ENCODE peak calls at places on chromosomes 5 and 9, in six cellular contexts. U, X, Z, H, I and G are unnamed samples.

GRCh38 chr9:134125413-134126095 is 10.3 kb upstream of the WDR5 start:
- DNase-seq in X (no peak), Z (no peak), I (no peak), H (no peak), U (no peak), G (no peak)

GRCh38 chr5:139855946-139856540 is 60.4 kb downstream of the PSD2 start:
- DNase-seq in X (no peak), I (no peak), U (no peak), H (no peak), Z (no peak), G (no peak)

GRCh38 chr5:171365351-171365750 is 22.3 kb upstream of the NPM1 start:
- DNase-seq in H (peak), U (peak), Z (no peak), I (peak), X (peak), G (peak)

GRCh38 chr5:72584466-72584865 is 77.3 kb upstream of the ZNF366 start:
- DNase-seq in Z (peak), I (no peak), X (no peak), U (no peak), H (no peak), G (peak)

GRCh38 chr5:12323637-12324229 is 419.5 kb upstream of the CTNND2 start:
- DNase-seq in X (no peak), U (no peak), I (no peak), Z (no peak), H (no peak), G (no peak)

GRCh38 chr9:32954642-32955041 is 46.8 kb downstream of the APTX start:
- DNase-seq in Z (no peak), U (peak), I (no peak), H (no peak), X (no peak), G (peak)

GRCh38 chr9:113995963-113996362 is 82.1 kb downstream of the AMBP start:
- DNase-seq in X (no peak), H (no peak), Z (no peak), U (no peak), I (no peak), G (no peak)

GRCh38 chr9:122382901-122383850 is 12.4 kb downstream of the PTGS1 start:
- DNase-seq in Z (no peak), I (no peak), X (no peak), H (no peak), U (no peak), G (peak)

GRCh38 chr5:72835633-72836032 is 19.2 kb downstream of the TNPO1 start:
- DNase-seq in U (no peak), Z (no peak), I (no peak), X (no peak), H (no peak), G (no peak)

GRCh38 chr5:20537911-20538310 is 549.9 kb upstream of the CDH18 start:
- DNase-seq in I (no peak), U (no peak), Z (no peak), X (no peak), H (no peak), G (no peak)

GRCh38 chr5:172881691-172882370 is 47.8 kb downstream of the ERGIC1 start:
- DNase-seq in X (peak), Z (peak), U (peak), H (peak), I (no peak), G (peak)

GRCh38 chr9:89463986-89464901 is 33.7 kb downstream of the SEMA4D start:
- DNase-seq in H (peak), I (no peak), X (no peak), U (no peak), Z (peak), G (no peak)

GRCh38 chr5:33690736-33691135 is 201.1 kb downstream of the ADAMTS12 start:
- DNase-seq in X (peak), U (peak), Z (no peak), H (no peak), I (no peak), G (peak)

GRCh38 chr5:39164529-39165402 is 54.6 kb downstream of the FYB1 start:
- DNase-seq in H (no peak), U (no peak), Z (no peak), X (peak), I (no peak), G (no peak)

GRCh38 chr5:174229640-174230350 is 184.3 kb downstream of the NSG2 start:
- DNase-seq in I (no peak), X (peak), H (peak), U (peak), Z (no peak), G (no peak)

GRCh38 chr9:134378901-134379338 is 52.7 kb downstream of the RXRA start:
- DNase-seq in H (no peak), I (no peak), Z (no peak), U (peak), X (peak), G (peak)

GRCh38 chr5:175883506-175883905 is 12.1 kb downstream of the CPLX2 start:
- DNase-seq in H (no peak), I (no peak), U (no peak), Z (no peak), X (no peak), G (no peak)

GRCh38 chr9:83986765-83987401 is 6.3 kb downstream of the RMI1 start:
- DNase-seq in U (peak), I (no peak), X (peak), Z (no peak), H (no peak), G (no peak)

GRCh38 chr5:33258553-33258952 is 182.2 kb upstream of the TARS1 start:
- DNase-seq in I (no peak), Z (no peak), X (peak), U (no peak), H (no peak), G (peak)

GRCh38 chr5:177131019-177131320 is 2.6 kb upstream of the NSD1 start:
- DNase-seq in U (no peak), Z (no peak), X (no peak), H (no peak), I (no peak), G (no peak)

GRCh38 chr9:33116855-33117254 is 40.4 kb upstream of the SMU1 start:
- DNase-seq in U (no peak), X (no peak), Z (no peak), I (no peak), H (peak), G (no peak)

GRCh38 chr9:113986931-113987330 is 91.2 kb downstream of the AMBP start:
- DNase-seq in X (no peak), U (no peak), H (no peak), I (no peak), Z (no peak), G (no peak)

GRCh38 chr9:35385042-35385441 is 104.9 kb upstream of the RUSC2 start:
- DNase-seq in H (no peak), I (no peak), U (peak), X (peak), Z (no peak), G (peak)

GRCh38 chr9:99158629-99159028 is 53.7 kb downstream of the TGFBR1 start:
- DNase-seq in I (no peak), X (no peak), Z (no peak), U (no peak), H (no peak), G (no peak)

GRCh38 chr5:152052470-152052869 is 127.8 kb upstream of the GLRA1 start:
- DNase-seq in U (no peak), H (no peak), I (no peak), Z (no peak), X (no peak), G (no peak)

GRCh38 chr5:167296680-167297079 is 994.8 kb upstream of the WWC1 start:
- DNase-seq in U (peak), H (no peak), I (no peak), X (peak), Z (no peak), G (no peak)

GRCh38 chr5:124310453-124310852 is 436.0 kb downstream of the ZNF608 start:
- DNase-seq in Z (no peak), H (no peak), U (no peak), I (no peak), X (no peak), G (no peak)

GRCh38 chr5:60672693-60673264 is 27.2 kb downstream of the DEPDC1B start:
- DNase-seq in Z (no peak), X (no peak), U (no peak), I (no peak), H (no peak), G (no peak)

GRCh38 chr5:102380174-102380573 is 84.1 kb upstream of the SLCO4C1 start:
- DNase-seq in H (no peak), Z (no peak), X (no peak), I (no peak), U (no peak), G (no peak)

GRCh38 chr5:127028822-127029457 is 1.4 kb downstream of the MARCHF3 start:
- DNase-seq in Z (peak), U (peak), H (peak), I (peak), X (peak), G (peak)

GRCh38 chr5:127027539-127027938 is 2.8 kb downstream of the MARCHF3 start:
- DNase-seq in H (no peak), I (no peak), U (no peak), Z (no peak), X (no peak), G (no peak)

GRCh38 chr5:127030259-127031146 is at the start of gene MARCHF3:
- DNase-seq in Z (peak), U (peak), X (peak), I (peak), H (peak), G (peak)

GRCh38 chr5:127031147-127031862 is 947 bp upstream of the MARCHF3 start:
- DNase-seq in X (no peak), U (no peak), H (peak), Z (no peak), I (no peak), G (no peak)

GRCh38 chr5:127029513-127030258 is 672 bp downstream of the MARCHF3 start:
- DNase-seq in I (peak), U (peak), Z (peak), H (peak), X (peak), G (peak)
- TF ChIP-seq CTCF in I (no peak), U (peak), Z (no peak), H (peak), X (peak), G (peak)

DNA sequence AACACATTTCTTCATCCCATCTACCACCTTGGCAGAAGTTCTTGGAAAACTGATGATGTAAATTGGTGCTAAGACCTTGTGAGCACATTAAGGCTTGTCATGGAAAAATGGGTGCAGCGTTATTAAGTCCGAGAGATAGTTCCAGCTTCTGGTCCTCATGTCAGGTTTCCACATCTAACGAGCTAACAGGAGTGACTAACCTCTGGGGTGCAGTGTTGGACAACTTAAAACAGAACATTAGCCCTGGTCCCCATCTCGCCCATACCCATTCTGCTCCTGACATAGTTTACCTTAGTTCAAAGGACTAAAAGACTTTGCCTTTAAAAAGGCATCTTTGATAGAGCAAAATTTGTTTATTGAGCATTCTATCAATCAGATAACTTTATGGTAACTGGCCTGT is 128.0 kb downstream of the SLC1A3 start:
- DNase-seq in H (peak), Z (no peak), I (no peak), U (peak), X (peak), G (peak)
- TF ChIP-seq CTCF in H (peak), Z (no peak), I (no peak), U (peak), X (peak), G (no peak)

DNA sequence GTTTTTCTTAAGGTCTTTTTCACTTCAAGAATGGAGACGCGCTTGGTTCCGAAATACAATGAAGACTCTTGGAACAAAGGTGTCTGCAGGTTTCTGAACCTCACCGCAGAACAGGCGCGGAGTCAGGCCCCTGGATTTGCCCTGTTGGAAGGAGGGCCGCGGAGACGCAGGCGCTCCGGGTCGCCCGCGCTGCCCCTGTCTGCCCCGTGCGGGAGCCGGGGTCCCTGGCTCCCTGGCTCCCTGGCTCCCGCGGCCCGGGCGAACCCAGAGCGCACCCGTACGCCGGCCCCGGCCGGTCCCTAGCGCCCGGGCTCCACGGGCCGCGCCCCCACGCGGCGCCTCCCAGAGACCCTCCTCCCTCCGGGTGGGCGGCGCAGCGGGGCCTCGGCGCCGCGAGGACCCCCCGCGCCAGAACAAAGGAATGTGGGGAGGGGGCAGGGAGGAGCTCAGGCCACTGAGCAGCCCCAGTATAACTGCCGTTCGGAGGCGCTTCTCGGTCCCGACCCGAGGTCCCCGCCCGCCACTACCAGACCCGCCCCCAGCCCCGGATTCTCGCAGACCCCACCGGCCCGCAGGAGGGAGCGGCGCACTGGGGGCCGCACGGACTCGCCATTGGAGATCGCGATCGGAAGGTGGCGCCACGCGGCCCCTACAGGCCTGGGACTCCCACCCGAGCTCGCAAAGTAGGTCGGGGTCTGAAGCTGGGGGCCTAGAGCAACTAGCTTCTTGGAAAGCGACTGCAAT is 2.4 kb downstream of the NFIL3 start:
- DNase-seq in Z (peak), H (no peak), U (peak), I (peak), X (peak), G (peak)
- TF ChIP-seq CTCF in Z (peak), H (no peak), U (peak), I (no peak), X (peak), G (peak)

GRCh38 chr9:85009251-85009650 is 339.7 kb downstream of the NTRK2 start:
- DNase-seq in Z (peak), U (no peak), X (no peak), I (no peak), H (no peak), G (no peak)
- TF ChIP-seq CTCF in Z (no peak), U (no peak), X (no peak), I (no peak), H (no peak), G (no peak)

DNA sequence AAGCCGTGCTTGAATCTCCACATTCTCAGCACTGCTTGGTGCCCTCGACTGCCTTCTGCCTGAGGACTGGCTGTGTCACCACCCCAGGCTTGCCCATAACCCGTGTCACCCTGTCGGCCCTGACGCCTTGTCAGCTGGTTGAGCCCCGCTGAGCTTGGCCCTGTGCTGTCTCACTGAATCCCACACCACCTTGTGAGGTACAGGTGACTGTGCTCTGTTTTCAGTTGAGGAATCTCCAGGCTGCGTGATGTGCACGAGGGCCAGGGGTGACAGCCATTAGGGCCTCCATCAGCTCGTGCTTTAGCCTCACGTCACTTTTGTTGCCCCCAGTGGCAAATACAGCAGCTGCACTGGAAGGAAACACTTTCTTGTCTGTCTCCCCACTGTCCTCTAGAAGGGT is 90.7 kb downstream of the CACNA1B start:
- DNase-seq in Z (no peak), X (no peak), H (no peak), U (no peak), I (no peak), G (no peak)
- TF ChIP-seq CTCF in Z (no peak), X (no peak), H (peak), U (no peak), I (no peak), G (no peak)

GRCh38 chr9:12726795-12727194 is 33.6 kb downstream of the TYRP1 start:
- DNase-seq in X (no peak), U (no peak), I (no peak), H (no peak), Z (no peak), G (no peak)

GRCh38 chr9:12722131-12722530 is 28.9 kb downstream of the TYRP1 start:
- DNase-seq in U (no peak), H (no peak), X (no peak), Z (no peak), I (no peak), G (peak)

GRCh38 chr9:12719431-12719830 is 26.2 kb downstream of the TYRP1 start:
- DNase-seq in I (no peak), X (no peak), Z (no peak), H (peak), U (peak), G (peak)

GRCh38 chr9:12720551-12720950 is 27.4 kb downstream of the TYRP1 start:
- DNase-seq in H (no peak), X (no peak), U (no peak), Z (no peak), I (no peak), G (no peak)

GRCh38 chr9:12723409-12724028 is 30.3 kb downstream of the TYRP1 start:
- DNase-seq in I (no peak), X (no peak), Z (no peak), U (peak), H (peak), G (peak)
- TF ChIP-seq CTCF in I (no peak), X (peak), Z (no peak), U (peak), H (peak), G (peak)

DNA sequence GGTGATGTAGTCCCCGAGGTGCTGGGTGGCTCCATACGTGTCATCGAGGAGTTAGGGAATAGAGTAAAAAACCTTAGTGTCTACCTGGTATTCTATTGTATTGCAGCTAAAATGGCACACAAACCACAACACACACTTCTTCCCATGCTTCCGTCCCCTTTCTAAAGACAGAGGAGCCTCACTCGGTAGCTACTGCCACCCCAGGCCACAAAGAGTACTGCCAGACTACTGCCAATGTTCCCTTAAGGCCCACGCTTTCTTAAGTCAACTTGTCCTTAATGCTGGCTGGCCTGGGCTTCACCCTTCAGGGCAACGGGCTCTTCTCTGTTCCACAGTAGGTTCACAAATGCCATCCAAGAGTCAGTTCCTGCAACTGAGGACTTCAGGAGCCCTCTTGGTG is 673.0 kb downstream of the ELAVL2 start:
- DNase-seq in I (no peak), Z (no peak), U (no peak), H (peak), X (no peak), G (no peak)
- TF ChIP-seq CTCF in I (no peak), Z (no peak), U (peak), H (peak), X (no peak), G (no peak)